ENCODE peak calls at places on chromosomes 11 and 22, in five cellular contexts. Y is neural progenitor cell, X is stomach, B is AG10803, Z is GM10248. N is an unnamed sample.

GRCh38 chr11:47552086-47552580 is 799 bp downstream of the CELF1 start:
- DNase-seq in Z (no peak), X (no peak), Y (peak), B (peak), N (no peak)

GRCh38 chr11:36365937-36366336 is 69.8 kb downstream of the PRR5L start:
- DNase-seq in X (no peak), B (peak), Y (no peak), Z (no peak), N (no peak)

GRCh38 chr22:23203452-23204124 is 23.3 kb downstream of the BCR start:
- DNase-seq in X (no peak), B (no peak), Z (no peak), Y (no peak), N (no peak)

GRCh38 chr22:42314709-42315391 is 44.4 kb upstream of the TCF20 start:
- DNase-seq in Z (no peak), Y (no peak), X (no peak), B (no peak), N (no peak)

GRCh38 chr22:23898006-23898974 is 4.1 kb downstream of the MIF start:
- DNase-seq in X (no peak), B (no peak), Y (no peak), Z (no peak), N (no peak)

GRCh38 chr22:20111045-20111688 is 4.7 kb upstream of the RANBP1 start:
- DNase-seq in Y (peak), Z (peak), B (peak), X (no peak), N (peak)

GRCh38 chr22:22820626-22821025 is 67.0 kb upstream of the IGLL5 start:
- DNase-seq in B (no peak), Z (no peak), Y (no peak), X (no peak), N (no peak)

GRCh38 chr11:130886704-130887103 is 29.6 kb downstream of the SNX19 start:
- DNase-seq in Y (no peak), Z (no peak), B (no peak), X (no peak), N (no peak)

GRCh38 chr11:113505541-113506375 is 30.6 kb upstream of the DRD2 start:
- DNase-seq in Z (no peak), X (no peak), B (peak), Y (peak), N (no peak)

GRCh38 chr22:25748704-25749103 is 6.7 kb downstream of the MYO18B start:
- DNase-seq in Y (no peak), X (peak), Z (no peak), B (no peak), N (no peak)
- TF ChIP-seq CTCF in Y (no peak), X (no peak), Z (no peak), B (no peak), N (no peak)

DNA sequence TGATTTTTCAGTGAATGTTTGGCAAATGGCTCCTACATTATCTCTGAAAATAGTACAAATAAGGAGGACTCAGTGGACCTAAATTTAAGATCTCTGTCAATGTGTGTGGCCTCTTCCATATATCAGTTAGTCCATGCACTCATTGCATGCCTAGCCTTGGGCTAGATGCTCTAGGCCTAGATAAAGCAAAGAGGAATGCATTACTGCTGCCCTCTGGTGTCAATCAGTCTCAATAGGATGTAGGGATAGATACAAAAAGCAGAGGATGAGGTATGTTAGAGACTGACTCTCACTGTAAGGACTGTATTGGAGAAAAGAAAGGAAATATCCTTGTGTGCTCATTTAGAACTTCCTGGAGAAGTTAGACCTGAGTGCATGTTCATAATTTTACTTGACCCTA is 42.0 kb downstream of the MS4A2 start:
- DNase-seq in X (no peak), Y (peak), B (no peak), Z (peak), N (no peak)
- TF ChIP-seq CTCF in X (no peak), Y (peak), B (peak), Z (peak), N (peak)

GRCh38 chr11:94217705-94218104 is 86.7 kb upstream of the IZUMO1R start:
- DNase-seq in X (no peak), B (no peak), Y (no peak), Z (no peak), N (no peak)

GRCh38 chr11:94218372-94218771 is 86.0 kb upstream of the IZUMO1R start:
- DNase-seq in X (no peak), Y (peak), B (no peak), Z (no peak), N (no peak)

DNA sequence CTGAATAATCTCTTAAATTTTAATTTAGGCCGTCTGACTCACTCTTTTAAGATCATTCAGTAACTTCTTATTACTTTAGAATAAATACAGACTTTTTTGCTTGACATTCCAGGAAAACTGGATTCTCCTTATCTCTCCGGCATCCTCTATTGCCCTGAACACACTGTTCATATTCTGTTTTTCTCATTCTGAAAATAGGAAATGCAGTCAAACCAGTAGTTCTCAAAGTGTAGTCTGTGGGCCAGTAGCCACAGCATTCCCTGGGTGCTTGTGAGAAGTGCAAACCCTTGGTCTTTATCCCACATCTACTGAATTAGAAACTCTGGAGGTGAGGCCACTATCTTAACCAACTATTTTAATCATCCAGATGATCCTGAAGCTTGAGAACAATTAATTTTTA is 84.3 kb downstream of the PANX1 start:
- DNase-seq in Z (no peak), Y (no peak), B (no peak), X (no peak), N (no peak)
- TF ChIP-seq CTCF in Z (no peak), Y (no peak), B (no peak), X (no peak), N (no peak)

GRCh38 chr22:30866811-30867271 is 101.7 kb downstream of the MORC2 start:
- DNase-seq in Y (peak), X (no peak), B (no peak), Z (no peak), N (no peak)
- TF ChIP-seq CTCF in Y (peak), X (no peak), B (no peak), Z (no peak), N (peak)

DNA sequence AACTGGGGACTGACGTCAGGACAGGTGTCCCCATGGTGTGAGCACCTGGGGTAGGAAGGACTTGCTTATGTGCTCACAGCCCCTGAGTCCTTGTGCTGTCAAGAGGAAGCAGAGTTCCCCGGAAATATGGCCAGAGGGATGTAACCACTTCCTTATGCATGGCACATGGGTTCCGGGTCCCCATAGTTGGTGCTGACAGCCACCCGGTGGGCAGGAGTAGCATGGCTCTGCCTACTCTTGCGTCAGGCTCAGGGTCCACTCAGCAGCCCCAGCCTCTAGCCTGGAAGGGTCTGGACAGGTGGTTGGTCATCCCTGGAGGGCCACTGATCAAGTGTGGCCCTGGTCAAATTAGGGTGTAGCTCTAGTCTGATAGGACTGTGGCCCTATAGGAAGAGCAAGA is 42.8 kb upstream of the CCND1 start:
- DNase-seq in B (peak), Z (no peak), X (no peak), Y (no peak), N (no peak)
- TF ChIP-seq CTCF in B (peak), Z (no peak), X (no peak), Y (no peak), N (peak)